ENCODE peak calls at places on chromosomes 4 and X, in six cellular contexts. One of them, this sample, is unnamed.

GRCh38 chr4:73485596-73485995 is 4.1 kb downstream of the AFM start:
- DNase-seq in ACHN: no peak
- DNase-seq in left colon: no peak
- DNase-seq in CD4-positive, alpha-beta T cell: no peak
- DNase-seq in H7: no peak
- DNase-seq in AG08396: no peak
- DNase-seq in this sample: no peak

GRCh38 chr4:123870283-123870876 is 473.8 kb downstream of the SPRY1 start:
- DNase-seq in ACHN: peak; percentile 2
- DNase-seq in left colon: no peak
- DNase-seq in CD4-positive, alpha-beta T cell: no peak
- DNase-seq in H7: no peak
- DNase-seq in AG08396: no peak
- DNase-seq in this sample: no peak

GRCh38 chr4:7981738-7982394 is 42.2 kb upstream of the AFAP1 start:
- DNase-seq in ACHN: no peak
- DNase-seq in left colon: peak; percentile 53
- DNase-seq in CD4-positive, alpha-beta T cell: no peak
- DNase-seq in H7: no peak
- DNase-seq in AG08396: no peak
- DNase-seq in this sample: no peak

GRCh38 chr4:98653890-98654867 is 4.2 kb downstream of the TSPAN5 start:
- DNase-seq in ACHN: peak; percentile 38
- DNase-seq in left colon: no peak
- DNase-seq in CD4-positive, alpha-beta T cell: no peak
- DNase-seq in H7: no peak
- DNase-seq in AG08396: peak; percentile 45
- DNase-seq in this sample: no peak

GRCh38 chr4:84235545-84235944 is 263.5 kb downstream of the NKX6-1 start:
- DNase-seq in ACHN: no peak
- DNase-seq in left colon: no peak
- DNase-seq in CD4-positive, alpha-beta T cell: no peak
- DNase-seq in H7: no peak
- DNase-seq in AG08396: no peak
- DNase-seq in this sample: no peak

GRCh38 chr4:113003841-113004240 is 45.6 kb upstream of the ANK2 start:
- DNase-seq in ACHN: no peak
- DNase-seq in left colon: no peak
- DNase-seq in CD4-positive, alpha-beta T cell: no peak
- DNase-seq in H7: no peak
- DNase-seq in AG08396: no peak
- DNase-seq in this sample: no peak

GRCh38 chr4:55340246-55340645 is 5.8 kb upstream of the SRD5A3 start:
- DNase-seq in ACHN: no peak
- DNase-seq in left colon: no peak
- DNase-seq in CD4-positive, alpha-beta T cell: no peak
- DNase-seq in H7: no peak
- DNase-seq in AG08396: no peak
- DNase-seq in this sample: no peak

GRCh38 chr4:40669504-40669903 is 39.8 kb upstream of the RBM47 start:
- DNase-seq in ACHN: no peak
- DNase-seq in left colon: no peak
- DNase-seq in CD4-positive, alpha-beta T cell: no peak
- DNase-seq in H7: no peak
- DNase-seq in AG08396: no peak
- DNase-seq in this sample: no peak

GRCh38 chr4:40933272-40934053 is 183.7 kb downstream of the NSUN7 start:
- DNase-seq in ACHN: no peak
- DNase-seq in left colon: no peak
- DNase-seq in CD4-positive, alpha-beta T cell: no peak
- DNase-seq in H7: no peak
- DNase-seq in AG08396: no peak
- DNase-seq in this sample: no peak

GRCh38 chr4:155566241-155566823 is 100.3 kb upstream of the GUCY1A1 start:
- DNase-seq in ACHN: no peak
- DNase-seq in left colon: no peak
- DNase-seq in CD4-positive, alpha-beta T cell: no peak
- DNase-seq in H7: no peak
- DNase-seq in AG08396: no peak
- DNase-seq in this sample: no peak

GRCh38 chr4:140243345-140243753 is 89.4 kb upstream of the MAML3 start:
- DNase-seq in ACHN: no peak
- DNase-seq in left colon: peak; percentile 75
- DNase-seq in CD4-positive, alpha-beta T cell: no peak
- DNase-seq in H7: peak; percentile 30
- DNase-seq in AG08396: no peak
- DNase-seq in this sample: no peak

GRCh38 chr4:81257021-81257420 is 42.0 kb upstream of the PRKG2 start:
- DNase-seq in ACHN: no peak
- DNase-seq in left colon: no peak
- DNase-seq in CD4-positive, alpha-beta T cell: no peak
- DNase-seq in H7: no peak
- DNase-seq in AG08396: peak; percentile 47
- DNase-seq in this sample: no peak

GRCh38 chr4:143489116-143489515 is 24.4 kb upstream of the SMARCA5 start:
- DNase-seq in ACHN: no peak
- DNase-seq in left colon: no peak
- DNase-seq in CD4-positive, alpha-beta T cell: no peak
- DNase-seq in H7: no peak
- DNase-seq in AG08396: no peak
- DNase-seq in this sample: no peak

GRCh38 chrX:153857348-153857903 is 27.1 kb upstream of the PDZD4 start:
- DNase-seq in ACHN: no peak
- DNase-seq in left colon: no peak
- DNase-seq in CD4-positive, alpha-beta T cell: no peak
- DNase-seq in H7: peak; percentile 16
- DNase-seq in AG08396: no peak
- DNase-seq in this sample: peak; percentile 22

GRCh38 chr4:152981278-152981677 is 45.2 kb downstream of the FHDC1 start:
- DNase-seq in ACHN: no peak
- DNase-seq in left colon: no peak
- DNase-seq in CD4-positive, alpha-beta T cell: no peak
- DNase-seq in H7: peak; percentile 40
- DNase-seq in AG08396: no peak
- DNase-seq in this sample: no peak

GRCh38 chr4:74370912-74371311 is 6.0 kb downstream of the EREG start:
- DNase-seq in ACHN: peak; percentile 77
- DNase-seq in left colon: no peak
- DNase-seq in CD4-positive, alpha-beta T cell: no peak
- DNase-seq in H7: peak; percentile 58
- DNase-seq in AG08396: peak; percentile 58
- DNase-seq in this sample: no peak

GRCh38 chrX:150372280-150372679 is 9.2 kb downstream of the MAMLD1 start:
- DNase-seq in ACHN: no peak
- DNase-seq in left colon: no peak
- DNase-seq in CD4-positive, alpha-beta T cell: no peak
- DNase-seq in H7: no peak
- DNase-seq in AG08396: no peak
- DNase-seq in this sample: no peak

GRCh38 chr4:169184686-169185085 is 86.1 kb downstream of the SH3RF1 start:
- DNase-seq in ACHN: no peak
- DNase-seq in left colon: no peak
- DNase-seq in CD4-positive, alpha-beta T cell: no peak
- DNase-seq in H7: no peak
- DNase-seq in AG08396: no peak
- DNase-seq in this sample: no peak

GRCh38 chr4:77619408-77619807 is 13.8 kb downstream of the CXCL13 start:
- DNase-seq in ACHN: no peak
- DNase-seq in left colon: no peak
- DNase-seq in CD4-positive, alpha-beta T cell: no peak
- DNase-seq in H7: no peak
- DNase-seq in AG08396: no peak
- DNase-seq in this sample: no peak

GRCh38 chr4:26261400-26261799 is 59.4 kb upstream of the RBPJ start:
- DNase-seq in ACHN: no peak
- DNase-seq in left colon: no peak
- DNase-seq in CD4-positive, alpha-beta T cell: no peak
- DNase-seq in H7: no peak
- DNase-seq in AG08396: no peak
- DNase-seq in this sample: no peak

GRCh38 chrX:102651968-102652744 is 873 bp downstream of the GPRASP1 start:
- DNase-seq in ACHN: peak; percentile 32
- DNase-seq in left colon: peak; percentile 36
- DNase-seq in CD4-positive, alpha-beta T cell: peak; percentile 49
- DNase-seq in H7: peak; percentile 22
- DNase-seq in AG08396: peak; percentile 36
- DNase-seq in this sample: peak; percentile 49

GRCh38 chr4:140081582-140082398 is 72.2 kb downstream of the MAML3 start:
- DNase-seq in ACHN: no peak
- DNase-seq in left colon: no peak
- DNase-seq in CD4-positive, alpha-beta T cell: no peak
- DNase-seq in H7: no peak
- DNase-seq in AG08396: no peak
- DNase-seq in this sample: no peak

GRCh38 chr4:113739197-113739596 is 22.3 kb downstream of the CAMK2D start:
- DNase-seq in ACHN: no peak
- DNase-seq in left colon: no peak
- DNase-seq in CD4-positive, alpha-beta T cell: no peak
- DNase-seq in H7: no peak
- DNase-seq in AG08396: no peak
- DNase-seq in this sample: no peak

GRCh38 chr4:907691-908437 is 24.3 kb downstream of the GAK start:
- DNase-seq in ACHN: no peak
- DNase-seq in left colon: no peak
- DNase-seq in CD4-positive, alpha-beta T cell: no peak
- DNase-seq in H7: no peak
- DNase-seq in AG08396: no peak
- DNase-seq in this sample: peak; percentile 78

GRCh38 chrX:11113731-11114130 is 2.6 kb downstream of the HCCS start:
- DNase-seq in ACHN: no peak
- DNase-seq in left colon: no peak
- DNase-seq in CD4-positive, alpha-beta T cell: no peak
- DNase-seq in H7: no peak
- DNase-seq in AG08396: no peak
- DNase-seq in this sample: no peak

GRCh38 chr4:24799544-24800272 is 4.3 kb downstream of the SOD3 start:
- DNase-seq in ACHN: no peak
- DNase-seq in left colon: no peak
- DNase-seq in CD4-positive, alpha-beta T cell: no peak
- DNase-seq in H7: peak; percentile 82
- DNase-seq in AG08396: no peak
- DNase-seq in this sample: peak; percentile 77

GRCh38 chr4:153530284-153530995 is 64.3 kb downstream of the TMEM131L start:
- DNase-seq in ACHN: no peak
- DNase-seq in left colon: no peak
- DNase-seq in CD4-positive, alpha-beta T cell: no peak
- DNase-seq in H7: no peak
- DNase-seq in AG08396: no peak
- DNase-seq in this sample: no peak

GRCh38 chrX:9378980-9379696 is 85.7 kb upstream of the TBL1X start:
- DNase-seq in ACHN: no peak
- DNase-seq in left colon: peak; percentile 23
- DNase-seq in CD4-positive, alpha-beta T cell: no peak
- DNase-seq in H7: no peak
- DNase-seq in AG08396: no peak
- DNase-seq in this sample: no peak

GRCh38 chrX:47234583-47234982 is 1.8 kb downstream of the USP11 start:
- DNase-seq in ACHN: no peak
- DNase-seq in left colon: no peak
- DNase-seq in CD4-positive, alpha-beta T cell: no peak
- DNase-seq in H7: no peak
- DNase-seq in AG08396: no peak
- DNase-seq in this sample: no peak

GRCh38 chrX:55342533-55343501 is 78.1 kb upstream of the PAGE3 start:
- DNase-seq in ACHN: peak; percentile 23
- DNase-seq in left colon: peak; percentile 28
- DNase-seq in CD4-positive, alpha-beta T cell: peak; percentile 15
- DNase-seq in H7: peak; percentile 38
- DNase-seq in AG08396: peak; percentile 23
- DNase-seq in this sample: no peak

GRCh38 chrX:104137496-104137895 is 19.3 kb downstream of the SLC25A53 start:
- DNase-seq in ACHN: peak; percentile 6
- DNase-seq in left colon: no peak
- DNase-seq in CD4-positive, alpha-beta T cell: no peak
- DNase-seq in H7: no peak
- DNase-seq in AG08396: peak; percentile 15
- DNase-seq in this sample: no peak

GRCh38 chr4:118389731-118390520 is 37.1 kb upstream of the PRSS12 start:
- DNase-seq in ACHN: no peak
- DNase-seq in left colon: no peak
- DNase-seq in CD4-positive, alpha-beta T cell: no peak
- DNase-seq in H7: no peak
- DNase-seq in AG08396: peak; percentile 23
- DNase-seq in this sample: no peak

This sample was measured in kidney.